ENCODE peak calls at places on chromosomes 11 and 22, in nine cellular contexts. D, V, O, S, L, Z, R, G and Y are unnamed samples.

GRCh38 chr22:21754523-21755128 is 19.0 kb upstream of the YPEL1 start:
- DNase-seq in D (no peak), V (peak), O (no peak), S (no peak), L (peak), Z (no peak), R (peak), G (no peak), Y (no peak)

GRCh38 chr11:113675003-113675471 is 31.1 kb downstream of the TMPRSS5 start:
- DNase-seq in D (no peak), V (no peak), O (no peak), S (no peak), L (no peak), Z (no peak), R (no peak), G (no peak), Y (no peak)

GRCh38 chr11:61924016-61924360 is 6.6 kb upstream of the RAB3IL1 start:
- DNase-seq in D (no peak), V (no peak), O (no peak), S (no peak), L (no peak), Z (no peak), R (no peak), G (no peak), Y (no peak)

GRCh38 chr11:65185869-65186341 is 4.2 kb downstream of the CAPN1 start:
- DNase-seq in D (peak), V (no peak), O (no peak), S (no peak), L (no peak), Z (no peak), R (no peak), G (no peak), Y (no peak)

GRCh38 chr22:25472382-25472781 is 92.1 kb upstream of the GRK3 start:
- DNase-seq in D (no peak), V (no peak), O (no peak), S (no peak), L (no peak), Z (no peak), R (no peak), G (no peak), Y (no peak)

GRCh38 chr11:118142081-118142480 is 10.5 kb downstream of the SCN4B start:
- DNase-seq in D (no peak), V (no peak), O (no peak), S (no peak), L (no peak), Z (no peak), R (peak), G (no peak), Y (no peak)

GRCh38 chr11:92449780-92450179 is 225.2 kb downstream of the FAT3 start:
- DNase-seq in D (no peak), V (no peak), O (no peak), S (no peak), L (no peak), Z (no peak), R (no peak), G (no peak), Y (no peak)

GRCh38 chr11:64305691-64306562 is 603 bp downstream of the ESRRA start:
- DNase-seq in D (peak), V (peak), O (peak), S (no peak), L (peak), Z (peak), R (peak), G (peak), Y (no peak)

GRCh38 chr11:69262918-69263735 is 30.8 kb upstream of the MYEOV start:
- DNase-seq in D (no peak), V (no peak), O (no peak), S (no peak), L (no peak), Z (no peak), R (no peak), G (no peak), Y (no peak)

GRCh38 chr11:46321757-46322156 is 25.5 kb upstream of the DGKZ start:
- DNase-seq in D (no peak), V (no peak), O (no peak), S (no peak), L (peak), Z (no peak), R (no peak), G (no peak), Y (no peak)

GRCh38 chr22:31332886-31333285 is 13.3 kb downstream of the PATZ1 start:
- DNase-seq in D (no peak), V (no peak), O (no peak), S (no peak), L (no peak), Z (no peak), R (no peak), G (no peak), Y (no peak)

GRCh38 chr11:113896156-113896879 is 8.3 kb upstream of the HTR3B start:
- DNase-seq in D (peak), V (peak), O (no peak), S (no peak), L (peak), Z (peak), R (no peak), G (peak), Y (no peak)

GRCh38 chr11:13208921-13209320 is 68.7 kb upstream of the BMAL1 start:
- DNase-seq in D (no peak), V (no peak), O (no peak), S (no peak), L (no peak), Z (no peak), R (no peak), G (no peak), Y (no peak)

GRCh38 chr11:129637473-129637872 is 178.2 kb upstream of the TMEM45B start:
- DNase-seq in D (no peak), V (no peak), O (no peak), S (no peak), L (no peak), Z (no peak), R (no peak), G (no peak), Y (no peak)

GRCh38 chr11:54832676-54833075 is 126.0 kb downstream of the OR4A5 start:
- DNase-seq in D (no peak), V (no peak), O (no peak), S (no peak), L (no peak), Z (no peak), R (peak), G (no peak), Y (no peak)

GRCh38 chr22:46220921-46221320 is 29.2 kb downstream of the CDPF1 start:
- DNase-seq in D (no peak), V (no peak), O (no peak), S (no peak), L (no peak), Z (no peak), R (no peak), G (no peak), Y (no peak)

GRCh38 chr22:46047841-46048595 is 71.1 kb upstream of the WNT7B start:
- DNase-seq in D (no peak), V (peak), O (no peak), S (no peak), L (peak), Z (no peak), R (peak), G (peak), Y (peak)

GRCh38 chr11:118017631-118018315 is 31.6 kb downstream of the IL10RA start:
- DNase-seq in D (no peak), V (no peak), O (no peak), S (no peak), L (no peak), Z (no peak), R (no peak), G (no peak), Y (no peak)

GRCh38 chr22:40345271-40345670 is 1.0 kb upstream of the ADSL start:
- DNase-seq in D (no peak), V (no peak), O (no peak), S (no peak), L (no peak), Z (no peak), R (no peak), G (peak), Y (no peak)

GRCh38 chr11:128521697-128522062 is 65.7 kb downstream of the ETS1 start:
- DNase-seq in D (no peak), V (no peak), O (no peak), S (no peak), L (no peak), Z (no peak), R (no peak), G (no peak), Y (no peak)

GRCh38 chr11:84719935-84720577 is 907.1 kb downstream of the DLG2 start:
- DNase-seq in D (peak), V (no peak), O (no peak), S (no peak), L (no peak), Z (no peak), R (no peak), G (peak), Y (no peak)

GRCh38 chr11:72641900-72642814 is 32.1 kb downstream of the PDE2A start:
- DNase-seq in D (peak), V (peak), O (no peak), S (no peak), L (no peak), Z (peak), R (peak), G (peak), Y (no peak)

GRCh38 chr22:23183107-23183698 is 2.9 kb downstream of the BCR start:
- DNase-seq in D (peak), V (peak), O (peak), S (no peak), L (no peak), Z (peak), R (no peak), G (peak), Y (no peak)

GRCh38 chr11:40381481-40381880 is 1078.0 kb downstream of the LRRC4C start:
- DNase-seq in D (no peak), V (no peak), O (no peak), S (no peak), L (no peak), Z (no peak), R (no peak), G (no peak), Y (no peak)

GRCh38 chr11:126339866-126340434 is 15.5 kb upstream of the ST3GAL4 start:
- DNase-seq in D (no peak), V (peak), O (no peak), S (no peak), L (no peak), Z (no peak), R (peak), G (no peak), Y (no peak)

GRCh38 chr11:82195251-82195650 is 538.4 kb downstream of the FAM181B start:
- DNase-seq in D (no peak), V (no peak), O (no peak), S (no peak), L (no peak), Z (no peak), R (no peak), G (no peak), Y (no peak)

GRCh38 chr11:117180661-117181585 is 2.4 kb downstream of the SIDT2 start:
- DNase-seq in D (peak), V (peak), O (peak), S (peak), L (peak), Z (peak), R (peak), G (peak), Y (peak)

DNA sequence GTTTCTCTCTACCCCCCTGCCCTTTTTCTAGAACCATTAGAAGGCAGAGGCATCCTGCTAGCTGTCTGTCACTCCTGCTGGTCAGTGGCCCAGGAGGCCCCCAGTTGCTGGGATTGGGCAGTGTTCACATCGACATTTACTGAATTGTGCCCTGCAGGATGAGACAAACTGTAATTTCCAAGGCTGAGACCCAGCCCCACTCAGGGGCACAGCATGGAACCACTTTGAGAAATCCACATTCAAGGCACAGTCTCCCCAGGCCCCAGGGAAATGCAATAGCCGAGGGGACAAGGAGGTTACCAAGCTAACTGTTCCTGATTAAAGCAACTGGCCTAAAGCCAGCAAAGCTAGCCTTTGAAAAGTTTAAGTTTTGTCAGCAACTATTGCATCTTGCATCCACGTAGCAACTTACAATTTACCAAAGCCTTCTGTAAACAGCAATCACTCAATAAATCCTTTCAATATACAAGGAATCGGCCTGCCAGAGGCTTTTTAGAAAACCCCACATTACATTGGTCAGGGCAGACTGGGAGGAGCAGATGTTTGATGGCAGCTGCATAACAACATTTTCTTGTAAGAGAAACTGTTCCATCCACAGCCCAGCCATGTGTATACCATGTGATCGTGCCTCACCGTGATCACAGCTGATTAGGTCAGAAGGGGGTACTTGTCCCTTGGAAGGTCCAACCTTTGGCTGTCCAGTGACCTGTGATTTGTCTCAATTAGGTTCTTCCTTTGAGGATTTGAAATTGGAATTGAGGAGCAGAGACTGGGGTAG is 103.9 kb downstream of the TENM4 start:
- DNase-seq in D (no peak), V (no peak), O (no peak), S (no peak), L (no peak), Z (no peak), R (no peak), G (no peak), Y (no peak)
- H3K27ac ChIP-seq in D (no peak), V (no peak), O (no peak), S (no peak), L (no peak), Z (no peak), R (no peak), G (no peak), Y (no peak)

GRCh38 chr11:8671242-8671641 is 11.2 kb downstream of the TRIM66 start:
- DNase-seq in D (peak), V (no peak), O (no peak), S (no peak), L (no peak), Z (no peak), R (peak), G (peak), Y (no peak)
- TF ChIP-seq POLR2AphosphoS5 in D (no peak), V (peak), O (no peak), S (no peak), L (no peak), Z (no peak), R (no peak), G (peak), Y (no peak)

GRCh38 chr22:33303109-33303508 is 244.9 kb upstream of the SYN3 start:
- DNase-seq in D (no peak), V (no peak), O (no peak), S (no peak), L (no peak), Z (no peak), R (no peak), G (no peak), Y (no peak)
- H3K27ac ChIP-seq in D (no peak), V (no peak), O (no peak), S (no peak), L (no peak), Z (no peak), R (no peak), G (no peak), Y (no peak)

GRCh38 chr11:93842461-93842860 is 8.0 kb downstream of the VSTM5 start:
- DNase-seq in D (no peak), V (peak), O (no peak), S (no peak), L (no peak), Z (no peak), R (no peak), G (peak), Y (no peak)
- TF ChIP-seq POLR2AphosphoS5 in D (no peak), V (no peak), O (no peak), S (no peak), L (no peak), Z (no peak), R (no peak), G (peak), Y (no peak)

GRCh38 chr11:122214080-122214479 is 98.1 kb upstream of the BLID start:
- DNase-seq in D (no peak), V (no peak), O (no peak), S (no peak), L (no peak), Z (no peak), R (no peak), G (no peak), Y (no peak)

GRCh38 chr11:122213111-122213510 is 97.1 kb upstream of the BLID start:
- DNase-seq in D (no peak), V (no peak), O (no peak), S (no peak), L (no peak), Z (no peak), R (no peak), G (no peak), Y (no peak)

GRCh38 chr11:122214567-122214966 is 98.6 kb upstream of the BLID start:
- DNase-seq in D (no peak), V (no peak), O (no peak), S (no peak), L (no peak), Z (no peak), R (no peak), G (no peak), Y (no peak)

GRCh38 chr11:122220321-122220720 is 104.3 kb upstream of the BLID start:
- DNase-seq in D (no peak), V (no peak), O (no peak), S (no peak), L (no peak), Z (no peak), R (no peak), G (no peak), Y (no peak)

GRCh38 chr11:122215244-122215992 is 99.4 kb upstream of the BLID start:
- DNase-seq in D (peak), V (peak), O (peak), S (no peak), L (peak), Z (peak), R (peak), G (peak), Y (no peak)
- H3K27ac ChIP-seq in D (no peak), V (no peak), O (no peak), S (no peak), L (no peak), Z (peak), R (no peak), G (no peak), Y (no peak)

DNA sequence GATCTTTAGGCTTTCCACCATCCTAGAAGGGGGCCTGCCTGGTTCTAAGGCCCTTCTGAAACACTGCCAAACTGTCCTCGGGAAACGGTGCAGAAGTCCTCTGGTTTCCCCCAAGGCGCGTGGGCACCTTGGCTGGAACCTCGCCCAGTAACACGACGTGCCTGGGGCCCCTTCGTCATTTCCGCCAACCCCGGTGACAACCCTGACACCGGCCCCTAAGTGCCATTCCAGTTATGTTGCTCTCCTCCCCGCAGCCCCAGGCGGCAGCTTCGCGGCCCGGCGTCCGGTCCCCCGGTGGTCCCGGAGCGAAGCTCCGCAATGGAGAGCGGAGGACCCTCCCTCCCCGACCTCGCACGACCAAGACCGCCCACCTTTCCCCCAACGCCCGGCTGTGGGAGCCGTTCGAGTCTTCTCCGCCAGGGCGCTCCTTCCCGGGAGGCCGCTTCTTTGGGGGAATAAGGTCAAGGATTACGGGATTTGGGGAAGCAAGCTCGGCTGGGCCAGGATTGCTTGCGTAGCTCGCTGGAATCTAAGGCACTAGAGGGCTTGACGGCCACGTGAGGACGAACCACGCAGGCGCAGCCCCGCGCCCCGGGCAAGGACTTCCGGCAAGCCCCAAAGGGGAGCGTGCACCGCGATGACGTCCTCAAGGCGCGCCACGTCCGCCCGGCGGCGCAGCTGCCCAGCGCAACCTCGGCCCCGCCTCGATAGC is 648 bp downstream of the RNH1 start:
- DNase-seq in D (peak), V (peak), O (peak), S (peak), L (peak), Z (peak), R (peak), G (peak), Y (peak)
- TF ChIP-seq POLR2AphosphoS5 in D (no peak), V (peak), O (peak), S (peak), L (peak), Z (peak), R (peak), G (peak), Y (peak)

GRCh38 chr11:58334708-58335107 is 24.2 kb downstream of the OR5B17 start:
- DNase-seq in D (no peak), V (no peak), O (no peak), S (no peak), L (no peak), Z (no peak), R (no peak), G (no peak), Y (no peak)
- H3K27ac ChIP-seq in D (no peak), V (no peak), O (no peak), S (no peak), L (no peak), Z (no peak), R (no peak), G (no peak), Y (no peak)

GRCh38 chr11:2532704-2533641 is 88.2 kb downstream of the KCNQ1 start:
- DNase-seq in D (peak), V (peak), O (peak), S (peak), L (peak), Z (peak), R (peak), G (peak), Y (peak)
- TF ChIP-seq POLR2AphosphoS5 in D (no peak), V (peak), O (no peak), S (no peak), L (no peak), Z (peak), R (no peak), G (no peak), Y (peak)

DNA sequence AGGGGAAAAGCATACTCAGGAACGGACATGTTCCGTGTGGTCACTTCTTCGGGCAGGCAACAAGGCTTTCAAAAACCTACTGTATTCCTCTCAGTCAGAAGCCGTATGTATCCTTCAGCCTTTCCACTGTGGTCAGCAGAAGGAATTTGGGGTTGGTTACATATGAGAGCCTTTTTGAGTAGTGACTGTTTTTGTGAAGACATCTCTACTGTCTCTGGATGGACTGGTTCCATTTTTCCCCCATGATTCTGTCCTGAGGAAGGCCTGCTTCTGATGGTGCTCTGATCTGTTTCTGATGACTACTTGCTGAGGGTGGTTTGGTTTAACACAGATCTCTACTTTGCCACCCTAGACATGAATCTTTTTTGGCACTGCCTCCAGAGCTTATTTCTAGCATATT is 63.7 kb upstream of the HORMAD2 start:
- DNase-seq in D (no peak), V (no peak), O (no peak), S (no peak), L (no peak), Z (no peak), R (no peak), G (no peak), Y (no peak)
- H3K27ac ChIP-seq in D (no peak), V (no peak), O (no peak), S (no peak), L (no peak), Z (no peak), R (no peak), G (no peak), Y (no peak)